ENCODE peak calls at places on chromosomes 13 and 19, in eight cellular contexts. One of them, this sample, is unnamed.
A peak's percentile ranks its signal among the peaks of the same experiment; 100 is the strongest.

GRCh38 chr13:59230484-59231264 is 933.1 kb downstream of the DIAPH3 start:
- DNase-seq in naive thymus-derived CD4-positive, alpha-beta T cell: no peak
- DNase-seq in thoracic aorta: no peak
- DNase-seq in neural progenitor cell: no peak
- DNase-seq in tibial nerve: no peak
- DNase-seq in NT2/D1: no peak
- DNase-seq in HAP-1: no peak
- DNase-seq in adipocyte: no peak
- DNase-seq in this sample: no peak

GRCh38 chr19:13727798-13728197 is 36.5 kb upstream of the MRI1 start:
- DNase-seq in thoracic aorta: peak; percentile 16
- DNase-seq in naive thymus-derived CD4-positive, alpha-beta T cell: no peak
- DNase-seq in tibial nerve: peak; percentile 53
- DNase-seq in HAP-1: no peak
- DNase-seq in NT2/D1: no peak
- DNase-seq in adipocyte: no peak
- DNase-seq in neural progenitor cell: no peak
- DNase-seq in this sample: no peak

GRCh38 chr13:43374621-43375020 is 351.2 kb downstream of the DNAJC15 start:
- DNase-seq in HAP-1: no peak
- DNase-seq in adipocyte: peak; percentile 39
- DNase-seq in neural progenitor cell: no peak
- DNase-seq in tibial nerve: no peak
- DNase-seq in thoracic aorta: no peak
- DNase-seq in NT2/D1: no peak
- DNase-seq in naive thymus-derived CD4-positive, alpha-beta T cell: no peak
- DNase-seq in this sample: no peak

GRCh38 chr19:43625918-43626579 is 6.6 kb upstream of the ZNF428 start:
- DNase-seq in adipocyte: no peak
- DNase-seq in tibial nerve: no peak
- DNase-seq in naive thymus-derived CD4-positive, alpha-beta T cell: no peak
- DNase-seq in NT2/D1: no peak
- DNase-seq in HAP-1: peak; percentile 55
- DNase-seq in thoracic aorta: no peak
- DNase-seq in neural progenitor cell: peak; percentile 26
- DNase-seq in this sample: no peak

GRCh38 chr19:50290011-50290410 is 39.2 kb downstream of the KCNC3 start:
- DNase-seq in thoracic aorta: no peak
- DNase-seq in tibial nerve: no peak
- DNase-seq in naive thymus-derived CD4-positive, alpha-beta T cell: no peak
- DNase-seq in NT2/D1: no peak
- DNase-seq in adipocyte: no peak
- DNase-seq in neural progenitor cell: peak; percentile 32
- DNase-seq in HAP-1: no peak
- DNase-seq in this sample: no peak

GRCh38 chr19:41687419-41687818 is 651 bp downstream of the CEACAM7 start:
- DNase-seq in adipocyte: no peak
- DNase-seq in naive thymus-derived CD4-positive, alpha-beta T cell: no peak
- DNase-seq in NT2/D1: no peak
- DNase-seq in tibial nerve: no peak
- DNase-seq in neural progenitor cell: no peak
- DNase-seq in thoracic aorta: no peak
- DNase-seq in HAP-1: no peak
- DNase-seq in this sample: no peak

GRCh38 chr13:90839061-90839460 is 508.4 kb upstream of the MIR17HG start:
- DNase-seq in neural progenitor cell: no peak
- DNase-seq in NT2/D1: no peak
- DNase-seq in tibial nerve: no peak
- DNase-seq in HAP-1: no peak
- DNase-seq in naive thymus-derived CD4-positive, alpha-beta T cell: no peak
- DNase-seq in adipocyte: no peak
- DNase-seq in thoracic aorta: no peak
- DNase-seq in this sample: no peak

GRCh38 chr13:76383671-76384461 is 502.3 kb downstream of the KCTD12 start:
- DNase-seq in NT2/D1: no peak
- DNase-seq in thoracic aorta: no peak
- DNase-seq in adipocyte: peak; percentile 89
- DNase-seq in tibial nerve: peak; percentile 5
- DNase-seq in HAP-1: no peak
- DNase-seq in neural progenitor cell: no peak
- DNase-seq in naive thymus-derived CD4-positive, alpha-beta T cell: no peak
- DNase-seq in this sample: peak; percentile 46

GRCh38 chr19:8174706-8175105 is 25.3 kb upstream of the FBN3 start:
- DNase-seq in naive thymus-derived CD4-positive, alpha-beta T cell: no peak
- DNase-seq in tibial nerve: no peak
- DNase-seq in HAP-1: no peak
- DNase-seq in NT2/D1: no peak
- DNase-seq in thoracic aorta: no peak
- DNase-seq in adipocyte: no peak
- DNase-seq in neural progenitor cell: no peak
- DNase-seq in this sample: no peak

GRCh38 chr19:6446452-6446851 is 12.9 kb upstream of the SLC25A41 start:
- DNase-seq in NT2/D1: no peak
- DNase-seq in thoracic aorta: no peak
- DNase-seq in neural progenitor cell: no peak
- DNase-seq in naive thymus-derived CD4-positive, alpha-beta T cell: no peak
- DNase-seq in adipocyte: no peak
- DNase-seq in tibial nerve: no peak
- DNase-seq in HAP-1: no peak
- DNase-seq in this sample: no peak

GRCh38 chr19:13995878-13996765 is 10.0 kb downstream of the RFX1 start:
- DNase-seq in naive thymus-derived CD4-positive, alpha-beta T cell: no peak
- DNase-seq in adipocyte: no peak
- DNase-seq in HAP-1: no peak
- DNase-seq in neural progenitor cell: no peak
- DNase-seq in tibial nerve: no peak
- DNase-seq in NT2/D1: no peak
- DNase-seq in thoracic aorta: no peak
- DNase-seq in this sample: no peak

GRCh38 chr13:45335397-45336024 is 5.5 kb downstream of the TPT1 start:
- DNase-seq in tibial nerve: no peak
- DNase-seq in naive thymus-derived CD4-positive, alpha-beta T cell: no peak
- DNase-seq in adipocyte: no peak
- DNase-seq in thoracic aorta: no peak
- DNase-seq in HAP-1: no peak
- DNase-seq in NT2/D1: no peak
- DNase-seq in neural progenitor cell: no peak
- DNase-seq in this sample: no peak
- H3K4me1 ChIP-seq in tibial nerve: peaks cover 61% of the 10 kb centered on the region
- H3K4me1 ChIP-seq in naive thymus-derived CD4-positive, alpha-beta T cell: peaks cover 65% of the 10 kb centered on the region
- H3K4me1 ChIP-seq in adipocyte: peaks cover 87% of the 10 kb centered on the region
- H3K4me1 ChIP-seq in thoracic aorta: peaks cover 65% of the 10 kb centered on the region
- H3K4me1 ChIP-seq in HAP-1: peaks cover 16% of the 10 kb centered on the region
- H3K4me1 ChIP-seq in NT2/D1: no peaks in the 10 kb centered on the region
- H3K4me1 ChIP-seq in neural progenitor cell: peaks cover 15% of the 10 kb centered on the region
- H3K4me1 ChIP-seq in this sample: peaks cover 3% of the 10 kb centered on the region

GRCh38 chr19:56637976-56638555 is 4.9 kb upstream of the SMIM17 start:
- DNase-seq in NT2/D1: peak; percentile 86
- DNase-seq in thoracic aorta: no peak
- DNase-seq in adipocyte: peak; percentile 84
- DNase-seq in naive thymus-derived CD4-positive, alpha-beta T cell: peak; percentile 15
- DNase-seq in neural progenitor cell: peak; percentile 95
- DNase-seq in tibial nerve: peak; percentile 30
- DNase-seq in HAP-1: peak; percentile 84
- DNase-seq in this sample: no peak
- H3K9me3 ChIP-seq in NT2/D1: peaks cover 5% of the 10 kb centered on the region
- H3K9me3 ChIP-seq in thoracic aorta: peaks cover 40% of the 10 kb centered on the region
- H3K9me3 ChIP-seq in adipocyte: peaks cover 11% of the 10 kb centered on the region
- H3K9me3 ChIP-seq in naive thymus-derived CD4-positive, alpha-beta T cell: no peaks in the 10 kb centered on the region
- H3K9me3 ChIP-seq in neural progenitor cell: peaks cover 8% of the 10 kb centered on the region
- H3K9me3 ChIP-seq in tibial nerve: no peaks in the 10 kb centered on the region
- H3K9me3 ChIP-seq in HAP-1: no peaks in the 10 kb centered on the region
- H3K9me3 ChIP-seq in this sample: no peaks in the 10 kb centered on the region

GRCh38 chr19:46073268-46073922 is 32.6 kb upstream of the IGFL4 start:
- DNase-seq in naive thymus-derived CD4-positive, alpha-beta T cell: no peak
- DNase-seq in NT2/D1: no peak
- DNase-seq in HAP-1: no peak
- DNase-seq in neural progenitor cell: no peak
- DNase-seq in adipocyte: peak; percentile 1
- DNase-seq in tibial nerve: no peak
- DNase-seq in thoracic aorta: no peak
- DNase-seq in this sample: no peak
- H3K4me1 ChIP-seq in naive thymus-derived CD4-positive, alpha-beta T cell: no peaks in the 10 kb centered on the region
- H3K4me1 ChIP-seq in NT2/D1: peaks cover 2% of the 10 kb centered on the region
- H3K4me1 ChIP-seq in HAP-1: no peaks in the 10 kb centered on the region
- H3K4me1 ChIP-seq in neural progenitor cell: peaks cover 5% of the 10 kb centered on the region
- H3K4me1 ChIP-seq in adipocyte: peaks cover 29% of the 10 kb centered on the region
- H3K4me1 ChIP-seq in tibial nerve: no peaks in the 10 kb centered on the region
- H3K4me1 ChIP-seq in thoracic aorta: no peaks in the 10 kb centered on the region
- H3K4me1 ChIP-seq in this sample: no peaks in the 10 kb centered on the region

GRCh38 chr19:20969498-20969897 is 46.4 kb downstream of the ZNF85 start:
- DNase-seq in neural progenitor cell: no peak
- DNase-seq in tibial nerve: no peak
- DNase-seq in adipocyte: no peak
- DNase-seq in NT2/D1: no peak
- DNase-seq in thoracic aorta: no peak
- DNase-seq in HAP-1: no peak
- DNase-seq in naive thymus-derived CD4-positive, alpha-beta T cell: no peak
- DNase-seq in this sample: no peak

GRCh38 chr19:20969898-20970297 is 46.8 kb downstream of the ZNF85 start:
- DNase-seq in naive thymus-derived CD4-positive, alpha-beta T cell: no peak
- DNase-seq in tibial nerve: no peak
- DNase-seq in thoracic aorta: no peak
- DNase-seq in HAP-1: no peak
- DNase-seq in neural progenitor cell: no peak
- DNase-seq in adipocyte: no peak
- DNase-seq in NT2/D1: no peak
- DNase-seq in this sample: no peak

GRCh38 chr19:20964798-20965197 is 41.7 kb downstream of the ZNF85 start:
- DNase-seq in adipocyte: no peak
- DNase-seq in HAP-1: no peak
- DNase-seq in NT2/D1: no peak
- DNase-seq in tibial nerve: no peak
- DNase-seq in thoracic aorta: no peak
- DNase-seq in naive thymus-derived CD4-positive, alpha-beta T cell: peak; percentile 0
- DNase-seq in neural progenitor cell: no peak
- DNase-seq in this sample: no peak

GRCh38 chr19:20968092-20968491 is 45.0 kb downstream of the ZNF85 start:
- DNase-seq in NT2/D1: no peak
- DNase-seq in neural progenitor cell: no peak
- DNase-seq in tibial nerve: no peak
- DNase-seq in thoracic aorta: no peak
- DNase-seq in adipocyte: no peak
- DNase-seq in naive thymus-derived CD4-positive, alpha-beta T cell: no peak
- DNase-seq in HAP-1: no peak
- DNase-seq in this sample: no peak
- H3K9me3 ChIP-seq in NT2/D1: peaks cover 3% of the 10 kb centered on the region
- H3K9me3 ChIP-seq in neural progenitor cell: no peaks in the 10 kb centered on the region
- H3K9me3 ChIP-seq in tibial nerve: no peaks in the 10 kb centered on the region
- H3K9me3 ChIP-seq in thoracic aorta: no peaks in the 10 kb centered on the region
- H3K9me3 ChIP-seq in adipocyte: peaks cover 3% of the 10 kb centered on the region
- H3K9me3 ChIP-seq in naive thymus-derived CD4-positive, alpha-beta T cell: no peaks in the 10 kb centered on the region
- H3K9me3 ChIP-seq in HAP-1: no peaks in the 10 kb centered on the region
- H3K9me3 ChIP-seq in this sample: no peaks in the 10 kb centered on the region

GRCh38 chr19:10290876-10291553 is 1.3 kb downstream of the ICAM5 start:
- DNase-seq in NT2/D1: no peak
- DNase-seq in neural progenitor cell: peak; percentile 65
- DNase-seq in naive thymus-derived CD4-positive, alpha-beta T cell: peak; percentile 39
- DNase-seq in tibial nerve: no peak
- DNase-seq in adipocyte: peak; percentile 80
- DNase-seq in HAP-1: peak; percentile 89
- DNase-seq in thoracic aorta: no peak
- DNase-seq in this sample: peak; percentile 51

GRCh38 chr19:10288662-10289166 is 1.0 kb upstream of the ICAM5 start:
- DNase-seq in thoracic aorta: no peak
- DNase-seq in tibial nerve: no peak
- DNase-seq in adipocyte: peak; percentile 80
- DNase-seq in HAP-1: peak; percentile 92
- DNase-seq in naive thymus-derived CD4-positive, alpha-beta T cell: no peak
- DNase-seq in neural progenitor cell: peak; percentile 76
- DNase-seq in NT2/D1: no peak
- DNase-seq in this sample: no peak

GRCh38 chr19:10290439-10290875 is 705 bp downstream of the ICAM5 start:
- DNase-seq in NT2/D1: no peak
- DNase-seq in neural progenitor cell: peak; percentile 40
- DNase-seq in naive thymus-derived CD4-positive, alpha-beta T cell: no peak
- DNase-seq in thoracic aorta: no peak
- DNase-seq in HAP-1: peak; percentile 59
- DNase-seq in adipocyte: peak; percentile 57
- DNase-seq in tibial nerve: no peak
- DNase-seq in this sample: no peak

GRCh38 chr19:10289167-10289835 is 451 bp upstream of the ICAM5 start:
- DNase-seq in HAP-1: peak; percentile 90
- DNase-seq in thoracic aorta: no peak
- DNase-seq in tibial nerve: no peak
- DNase-seq in neural progenitor cell: peak; percentile 73
- DNase-seq in adipocyte: peak; percentile 77
- DNase-seq in NT2/D1: no peak
- DNase-seq in naive thymus-derived CD4-positive, alpha-beta T cell: peak; percentile 64
- DNase-seq in this sample: no peak

DNA sequence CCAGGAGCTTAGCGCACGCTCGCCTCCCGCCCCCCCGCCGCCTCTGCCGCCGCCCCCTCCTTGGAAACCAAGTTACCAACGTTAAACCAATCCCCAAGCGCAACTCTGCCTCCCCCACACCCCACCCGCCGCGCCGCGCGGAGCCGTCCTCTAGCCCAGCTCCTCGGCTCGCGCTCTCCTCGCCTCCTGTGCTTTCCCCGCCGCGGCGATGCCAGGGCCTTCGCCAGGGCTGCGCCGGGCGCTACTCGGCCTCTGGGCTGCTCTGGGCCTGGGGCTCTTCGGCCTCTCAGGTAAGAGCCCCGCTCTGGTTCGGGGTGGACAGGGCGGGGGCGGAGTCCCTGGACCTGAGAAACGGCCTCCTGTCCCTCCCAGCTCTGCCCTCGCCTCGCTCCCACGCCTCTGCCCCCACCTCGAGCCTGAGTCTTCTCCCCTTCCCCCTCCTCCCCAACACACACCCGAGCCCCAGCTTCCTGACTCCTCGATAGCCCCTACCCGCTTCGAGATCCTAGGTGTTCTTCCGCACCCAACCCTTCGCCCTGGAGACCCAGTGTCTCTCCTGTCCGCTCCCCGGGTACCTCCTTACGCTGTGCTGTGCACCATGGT is at the start of gene ICAM5:
- DNase-seq in adipocyte: peak; percentile 65
- DNase-seq in thoracic aorta: no peak
- DNase-seq in neural progenitor cell: no peak
- DNase-seq in HAP-1: no peak
- DNase-seq in naive thymus-derived CD4-positive, alpha-beta T cell: peak; percentile 23
- DNase-seq in NT2/D1: no peak
- DNase-seq in tibial nerve: no peak
- DNase-seq in this sample: no peak
- H3K4me1 ChIP-seq in adipocyte: peaks cover 21% of the 10 kb centered on the region
- H3K4me1 ChIP-seq in thoracic aorta: peaks cover 45% of the 10 kb centered on the region
- H3K4me1 ChIP-seq in neural progenitor cell: peaks cover 14% of the 10 kb centered on the region
- H3K4me1 ChIP-seq in HAP-1: peaks cover 14% of the 10 kb centered on the region
- H3K4me1 ChIP-seq in naive thymus-derived CD4-positive, alpha-beta T cell: peaks cover 51% of the 10 kb centered on the region
- H3K4me1 ChIP-seq in NT2/D1: peaks cover 46% of the 10 kb centered on the region
- H3K4me1 ChIP-seq in tibial nerve: peaks cover 42% of the 10 kb centered on the region
- H3K4me1 ChIP-seq in this sample: peaks cover 54% of the 10 kb centered on the region

This sample was measured in Peyer's patch.